ENCODE peak calls at places on chromosomes 5 and 9, in eight cellular contexts. One of them, this sample, is unnamed.

GRCh38 chr5:756171-756570 is 28.4 kb downstream of the ZDHHC11B start:
- DNase-seq in neural crest cell: no peak
- DNase-seq in thyroid gland: no peak
- DNase-seq in epithelial cell of esophagus: no peak
- DNase-seq in SK-N-SH: peak
- DNase-seq in A549: no peak
- DNase-seq in upper lobe of right lung: peak
- DNase-seq in neural progenitor cell: no peak
- DNase-seq in this sample: no peak

GRCh38 chr9:104779334-104779733 is 15.4 kb downstream of the NIPSNAP3B start:
- DNase-seq in SK-N-SH: no peak
- DNase-seq in thyroid gland: no peak
- DNase-seq in upper lobe of right lung: no peak
- DNase-seq in epithelial cell of esophagus: no peak
- DNase-seq in A549: no peak
- DNase-seq in neural crest cell: no peak
- DNase-seq in neural progenitor cell: no peak
- DNase-seq in this sample: no peak

GRCh38 chr5:162703914-162704313 is 636.3 kb downstream of the GABRG2 start:
- DNase-seq in epithelial cell of esophagus: peak
- DNase-seq in A549: no peak
- DNase-seq in neural crest cell: no peak
- DNase-seq in upper lobe of right lung: no peak
- DNase-seq in neural progenitor cell: peak
- DNase-seq in SK-N-SH: no peak
- DNase-seq in thyroid gland: no peak
- DNase-seq in this sample: no peak

GRCh38 chr5:96601811-96602244 is 60.3 kb upstream of the CAST start:
- DNase-seq in A549: peak
- DNase-seq in thyroid gland: peak
- DNase-seq in neural progenitor cell: peak
- DNase-seq in neural crest cell: peak
- DNase-seq in upper lobe of right lung: no peak
- DNase-seq in SK-N-SH: peak
- DNase-seq in epithelial cell of esophagus: peak
- DNase-seq in this sample: peak

GRCh38 chr9:114465906-114466900 is 39.1 kb downstream of the WHRN start:
- DNase-seq in A549: no peak
- DNase-seq in upper lobe of right lung: no peak
- DNase-seq in thyroid gland: peak
- DNase-seq in neural progenitor cell: no peak
- DNase-seq in SK-N-SH: no peak
- DNase-seq in epithelial cell of esophagus: peak
- DNase-seq in neural crest cell: no peak
- DNase-seq in this sample: no peak

GRCh38 chr5:148909766-148910165 is 83.4 kb downstream of the ADRB2 start:
- DNase-seq in epithelial cell of esophagus: peak
- DNase-seq in A549: no peak
- DNase-seq in SK-N-SH: no peak
- DNase-seq in neural crest cell: no peak
- DNase-seq in thyroid gland: no peak
- DNase-seq in neural progenitor cell: no peak
- DNase-seq in upper lobe of right lung: no peak
- DNase-seq in this sample: no peak

GRCh38 chr9:27150758-27151431 is 41.9 kb downstream of the TEK start:
- DNase-seq in neural progenitor cell: no peak
- DNase-seq in neural crest cell: no peak
- DNase-seq in epithelial cell of esophagus: no peak
- DNase-seq in upper lobe of right lung: no peak
- DNase-seq in SK-N-SH: no peak
- DNase-seq in thyroid gland: no peak
- DNase-seq in A549: no peak
- DNase-seq in this sample: no peak

GRCh38 chr5:138148811-138149210 is 9.6 kb upstream of the NME5 start:
- DNase-seq in upper lobe of right lung: no peak
- DNase-seq in epithelial cell of esophagus: peak
- DNase-seq in neural crest cell: no peak
- DNase-seq in neural progenitor cell: no peak
- DNase-seq in thyroid gland: no peak
- DNase-seq in A549: peak
- DNase-seq in SK-N-SH: no peak
- DNase-seq in this sample: no peak

GRCh38 chr9:129175825-129176633 is 2.0 kb downstream of the IER5L start:
- DNase-seq in thyroid gland: peak
- DNase-seq in neural progenitor cell: peak
- DNase-seq in neural crest cell: peak
- DNase-seq in upper lobe of right lung: peak
- DNase-seq in A549: peak
- DNase-seq in epithelial cell of esophagus: peak
- DNase-seq in SK-N-SH: peak
- DNase-seq in this sample: peak

GRCh38 chr9:106069241-106069640 is 374.9 kb downstream of the TMEM38B start:
- DNase-seq in neural crest cell: no peak
- DNase-seq in A549: no peak
- DNase-seq in thyroid gland: no peak
- DNase-seq in SK-N-SH: no peak
- DNase-seq in upper lobe of right lung: no peak
- DNase-seq in epithelial cell of esophagus: no peak
- DNase-seq in neural progenitor cell: no peak
- DNase-seq in this sample: no peak

GRCh38 chr9:36007309-36007708 is 29.4 kb upstream of the RECK start:
- DNase-seq in upper lobe of right lung: no peak
- DNase-seq in A549: no peak
- DNase-seq in epithelial cell of esophagus: no peak
- DNase-seq in SK-N-SH: no peak
- DNase-seq in neural progenitor cell: no peak
- DNase-seq in neural crest cell: no peak
- DNase-seq in thyroid gland: no peak
- DNase-seq in this sample: no peak

GRCh38 chr9:6902423-6902822 is 144.7 kb downstream of the KDM4C start:
- DNase-seq in epithelial cell of esophagus: peak
- DNase-seq in SK-N-SH: no peak
- DNase-seq in thyroid gland: no peak
- DNase-seq in A549: no peak
- DNase-seq in upper lobe of right lung: no peak
- DNase-seq in neural progenitor cell: no peak
- DNase-seq in neural crest cell: no peak
- DNase-seq in this sample: no peak

GRCh38 chr9:109320734-109321448 is at the start of gene EPB41L4B:
- DNase-seq in thyroid gland: peak
- DNase-seq in neural crest cell: peak
- DNase-seq in SK-N-SH: peak
- DNase-seq in neural progenitor cell: peak
- DNase-seq in upper lobe of right lung: peak
- DNase-seq in A549: peak
- DNase-seq in epithelial cell of esophagus: peak
- DNase-seq in this sample: peak

GRCh38 chr5:151132959-151133358 is 24.6 kb downstream of the ANXA6 start:
- DNase-seq in SK-N-SH: no peak
- DNase-seq in neural crest cell: no peak
- DNase-seq in neural progenitor cell: no peak
- DNase-seq in thyroid gland: no peak
- DNase-seq in epithelial cell of esophagus: no peak
- DNase-seq in A549: no peak
- DNase-seq in upper lobe of right lung: no peak
- DNase-seq in this sample: no peak

GRCh38 chr9:138025417-138025816 is 147.8 kb downstream of the CACNA1B start:
- DNase-seq in upper lobe of right lung: peak
- DNase-seq in neural progenitor cell: no peak
- DNase-seq in thyroid gland: no peak
- DNase-seq in neural crest cell: no peak
- DNase-seq in SK-N-SH: no peak
- DNase-seq in epithelial cell of esophagus: no peak
- DNase-seq in A549: no peak
- DNase-seq in this sample: no peak

GRCh38 chr5:81010636-81011035 is 50.5 kb downstream of the RASGRF2 start:
- DNase-seq in epithelial cell of esophagus: no peak
- DNase-seq in SK-N-SH: no peak
- DNase-seq in thyroid gland: no peak
- DNase-seq in neural crest cell: no peak
- DNase-seq in upper lobe of right lung: no peak
- DNase-seq in neural progenitor cell: no peak
- DNase-seq in A549: no peak
- DNase-seq in this sample: no peak

GRCh38 chr5:80072103-80073073 is 37.2 kb downstream of the THBS4 start:
- DNase-seq in SK-N-SH: no peak
- DNase-seq in A549: no peak
- DNase-seq in thyroid gland: no peak
- DNase-seq in neural progenitor cell: no peak
- DNase-seq in epithelial cell of esophagus: no peak
- DNase-seq in neural crest cell: no peak
- DNase-seq in upper lobe of right lung: no peak
- DNase-seq in this sample: no peak

GRCh38 chr9:18474778-18475177 is 825 bp downstream of the ADAMTSL1 start:
- DNase-seq in SK-N-SH: no peak
- DNase-seq in thyroid gland: no peak
- DNase-seq in neural crest cell: no peak
- DNase-seq in epithelial cell of esophagus: no peak
- DNase-seq in A549: no peak
- DNase-seq in upper lobe of right lung: no peak
- DNase-seq in neural progenitor cell: no peak
- DNase-seq in this sample: no peak

GRCh38 chr9:93899609-93900435 is 55.3 kb downstream of the BARX1 start:
- DNase-seq in A549: no peak
- DNase-seq in neural progenitor cell: no peak
- DNase-seq in neural crest cell: no peak
- DNase-seq in upper lobe of right lung: peak
- DNase-seq in thyroid gland: no peak
- DNase-seq in epithelial cell of esophagus: no peak
- DNase-seq in SK-N-SH: peak
- DNase-seq in this sample: no peak

DNA sequence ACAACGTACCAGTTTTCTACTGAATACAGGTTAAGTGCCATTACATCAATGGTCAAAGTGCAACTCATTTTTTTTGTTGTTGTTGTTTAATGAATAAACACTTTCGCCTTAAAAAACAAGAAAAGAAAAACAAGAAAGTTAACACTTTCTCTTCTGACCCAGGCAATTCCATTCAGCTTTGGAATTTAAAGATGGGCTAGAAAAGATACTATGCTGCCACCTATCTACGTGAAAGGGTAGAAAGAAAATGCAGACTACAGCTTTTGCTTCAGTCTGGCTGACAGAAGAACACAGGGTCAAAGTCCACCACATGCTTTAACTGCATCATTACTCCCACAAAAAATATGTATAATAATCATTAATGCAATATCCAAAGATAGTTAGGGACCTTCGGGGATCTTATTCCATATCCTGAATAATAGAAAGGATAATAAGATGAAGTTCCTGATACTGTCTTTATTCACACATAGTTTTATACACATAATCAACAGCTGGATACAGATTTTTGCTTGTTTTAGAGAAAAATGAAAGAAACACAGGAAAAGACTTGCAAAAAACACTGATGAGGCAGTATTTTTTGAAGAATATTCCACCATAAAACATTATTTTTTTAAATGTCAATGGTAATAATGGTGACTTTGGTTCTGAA is 40.4 kb downstream of the ZDHHC21 start:
- DNase-seq in epithelial cell of esophagus: peak
- DNase-seq in A549: peak
- DNase-seq in SK-N-SH: peak
- DNase-seq in neural crest cell: no peak
- DNase-seq in thyroid gland: no peak
- DNase-seq in upper lobe of right lung: no peak
- DNase-seq in neural progenitor cell: peak
- DNase-seq in this sample: no peak
- TF ChIP-seq CTCF in epithelial cell of esophagus: peak
- TF ChIP-seq CTCF in A549: peak
- TF ChIP-seq CTCF in SK-N-SH: peak
- TF ChIP-seq CTCF in neural crest cell: peak
- TF ChIP-seq CTCF in thyroid gland: no peak
- TF ChIP-seq CTCF in upper lobe of right lung: peak
- TF ChIP-seq CTCF in neural progenitor cell: peak
- TF ChIP-seq CTCF in this sample: peak

DNA sequence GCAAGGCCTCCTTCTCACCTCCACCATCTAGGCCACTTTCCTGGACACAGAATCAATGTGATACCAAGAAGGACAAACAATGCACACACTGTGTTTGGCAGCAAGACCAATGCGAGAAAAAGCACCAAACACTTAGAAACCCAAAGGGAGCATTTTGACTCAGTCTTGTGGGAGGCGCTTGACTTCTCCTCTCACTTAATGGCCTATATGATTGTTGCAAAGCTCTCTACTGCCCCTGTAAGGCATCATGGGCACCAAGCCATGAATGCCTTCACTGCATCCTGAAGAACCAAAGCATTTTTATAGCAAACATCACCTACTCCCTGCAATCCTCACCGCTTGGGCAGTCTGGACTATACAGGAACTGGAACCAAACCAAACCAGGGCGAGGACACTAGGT is 57.5 kb downstream of the CDH6 start:
- DNase-seq in A549: no peak
- DNase-seq in neural progenitor cell: no peak
- DNase-seq in upper lobe of right lung: no peak
- DNase-seq in neural crest cell: no peak
- DNase-seq in thyroid gland: peak
- DNase-seq in SK-N-SH: no peak
- DNase-seq in epithelial cell of esophagus: no peak
- DNase-seq in this sample: no peak
- TF ChIP-seq CTCF in A549: no peak
- TF ChIP-seq CTCF in neural progenitor cell: peak
- TF ChIP-seq CTCF in upper lobe of right lung: no peak
- TF ChIP-seq CTCF in neural crest cell: no peak
- TF ChIP-seq CTCF in thyroid gland: no peak
- TF ChIP-seq CTCF in SK-N-SH: no peak
- TF ChIP-seq CTCF in epithelial cell of esophagus: no peak
- TF ChIP-seq CTCF in this sample: no peak

DNA sequence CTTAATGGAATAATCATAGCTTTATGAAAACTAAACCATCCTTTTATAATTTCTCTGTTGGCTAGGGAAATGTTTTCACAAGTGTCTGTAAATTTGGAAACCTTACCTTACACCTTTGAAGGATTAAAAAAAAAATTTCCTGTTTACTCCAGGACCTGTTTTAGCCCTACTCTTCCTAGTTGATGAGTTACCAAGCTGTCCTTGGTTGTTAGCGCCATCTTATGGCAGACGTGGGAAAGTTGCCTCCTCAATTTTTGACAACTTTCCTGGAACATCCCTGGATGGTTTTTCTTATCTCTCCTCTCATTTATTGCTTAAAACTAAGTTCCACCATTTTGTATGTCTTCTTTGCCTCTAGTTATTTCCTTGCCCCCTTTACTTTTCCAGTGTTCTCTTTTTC is 25.7 kb downstream of the ZSWIM6 start:
- DNase-seq in thyroid gland: no peak
- DNase-seq in neural crest cell: no peak
- DNase-seq in SK-N-SH: no peak
- DNase-seq in neural progenitor cell: peak
- DNase-seq in epithelial cell of esophagus: peak
- DNase-seq in A549: peak
- DNase-seq in upper lobe of right lung: no peak
- DNase-seq in this sample: peak
- TF ChIP-seq CTCF in thyroid gland: peak
- TF ChIP-seq CTCF in neural crest cell: peak
- TF ChIP-seq CTCF in SK-N-SH: peak
- TF ChIP-seq CTCF in neural progenitor cell: peak
- TF ChIP-seq CTCF in epithelial cell of esophagus: peak
- TF ChIP-seq CTCF in A549: no peak
- TF ChIP-seq CTCF in upper lobe of right lung: peak
- TF ChIP-seq CTCF in this sample: peak

GRCh38 chr5:172939045-172939444 is 20.2 kb upstream of the RPL26L1 start:
- DNase-seq in A549: peak
- DNase-seq in SK-N-SH: no peak
- DNase-seq in thyroid gland: no peak
- DNase-seq in epithelial cell of esophagus: peak
- DNase-seq in upper lobe of right lung: no peak
- DNase-seq in neural crest cell: peak
- DNase-seq in neural progenitor cell: peak
- DNase-seq in this sample: peak
- TF ChIP-seq CTCF in A549: peak
- TF ChIP-seq CTCF in SK-N-SH: peak
- TF ChIP-seq CTCF in thyroid gland: no peak
- TF ChIP-seq CTCF in epithelial cell of esophagus: peak
- TF ChIP-seq CTCF in upper lobe of right lung: peak
- TF ChIP-seq CTCF in neural crest cell: peak
- TF ChIP-seq CTCF in neural progenitor cell: peak
- TF ChIP-seq CTCF in this sample: peak